ENCODE peak calls at places on chromosome 16, in five cellular contexts. One of them, this sample, is unnamed.

GRCh38 chr16:70253291-70254094 is 1.8 kb upstream of the EXOSC6 start:
- DNase-seq in heart left ventricle: no peak
- DNase-seq in endodermal cell: peak
- DNase-seq in K562: peak
- DNase-seq in AG10803: peak
- DNase-seq in this sample: peak

GRCh38 chr16:85327731-85328664 is 215.7 kb upstream of the CIBAR2 start:
- DNase-seq in heart left ventricle: peak
- DNase-seq in K562: peak
- DNase-seq in endodermal cell: peak
- DNase-seq in AG10803: no peak
- DNase-seq in this sample: no peak

GRCh38 chr16:66903544-66904427 is 14.9 kb downstream of the CDH16 start:
- DNase-seq in K562: no peak
- DNase-seq in AG10803: no peak
- DNase-seq in heart left ventricle: peak
- DNase-seq in endodermal cell: no peak
- DNase-seq in this sample: no peak

GRCh38 chr16:89574681-89575246 is 794 bp upstream of the CPNE7 start:
- DNase-seq in K562: peak
- DNase-seq in AG10803: peak
- DNase-seq in heart left ventricle: no peak
- DNase-seq in endodermal cell: peak
- DNase-seq in this sample: peak

GRCh38 chr16:56269824-56270684 is 78.8 kb downstream of the GNAO1 start:
- DNase-seq in endodermal cell: peak
- DNase-seq in AG10803: peak
- DNase-seq in K562: no peak
- DNase-seq in heart left ventricle: peak
- DNase-seq in this sample: peak

GRCh38 chr16:80034469-80034826 is 433.9 kb upstream of the MAF start:
- DNase-seq in heart left ventricle: no peak
- DNase-seq in K562: no peak
- DNase-seq in endodermal cell: no peak
- DNase-seq in AG10803: no peak
- DNase-seq in this sample: no peak

GRCh38 chr16:48612621-48613020 is 2.6 kb upstream of the N4BP1 start:
- DNase-seq in endodermal cell: no peak
- DNase-seq in AG10803: no peak
- DNase-seq in heart left ventricle: no peak
- DNase-seq in K562: no peak
- DNase-seq in this sample: no peak

GRCh38 chr16:56450275-56450889 is 750 bp downstream of the NUDT21 start:
- DNase-seq in AG10803: peak
- DNase-seq in endodermal cell: peak
- DNase-seq in K562: no peak
- DNase-seq in heart left ventricle: no peak
- DNase-seq in this sample: no peak

GRCh38 chr16:79501446-79501845 is 99.1 kb downstream of the MAF start:
- DNase-seq in endodermal cell: no peak
- DNase-seq in K562: no peak
- DNase-seq in AG10803: no peak
- DNase-seq in heart left ventricle: no peak
- DNase-seq in this sample: no peak

GRCh38 chr16:27816561-27816960 is 247.0 kb downstream of the GSG1L start:
- DNase-seq in AG10803: no peak
- DNase-seq in endodermal cell: peak
- DNase-seq in K562: no peak
- DNase-seq in heart left ventricle: no peak
- DNase-seq in this sample: no peak

GRCh38 chr16:15950167-15950854 is 895 bp downstream of the ABCC1 start:
- DNase-seq in heart left ventricle: no peak
- DNase-seq in endodermal cell: peak
- DNase-seq in AG10803: peak
- DNase-seq in K562: peak
- DNase-seq in this sample: peak

GRCh38 chr16:65327346-65327745 is 205.5 kb upstream of the CDH11 start:
- DNase-seq in endodermal cell: no peak
- DNase-seq in heart left ventricle: no peak
- DNase-seq in AG10803: no peak
- DNase-seq in K562: no peak
- DNase-seq in this sample: no peak

GRCh38 chr16:14050297-14051027 is 20.7 kb upstream of the MRTFB start:
- DNase-seq in K562: no peak
- DNase-seq in endodermal cell: peak
- DNase-seq in AG10803: no peak
- DNase-seq in heart left ventricle: no peak
- DNase-seq in this sample: no peak

GRCh38 chr16:88511911-88512310 is 58.3 kb upstream of the ZC3H18 start:
- DNase-seq in K562: no peak
- DNase-seq in heart left ventricle: no peak
- DNase-seq in AG10803: no peak
- DNase-seq in endodermal cell: no peak
- DNase-seq in this sample: no peak

GRCh38 chr16:71870818-71871217 is 13.2 kb downstream of the ZNF821 start:
- DNase-seq in K562: no peak
- DNase-seq in heart left ventricle: no peak
- DNase-seq in endodermal cell: no peak
- DNase-seq in AG10803: no peak
- DNase-seq in this sample: no peak

GRCh38 chr16:86455116-86455515 is 55.2 kb upstream of the FOXF1 start:
- DNase-seq in AG10803: peak
- DNase-seq in K562: no peak
- DNase-seq in endodermal cell: no peak
- DNase-seq in heart left ventricle: no peak
- DNase-seq in this sample: peak

GRCh38 chr16:56301391-56301850 is 110.1 kb downstream of the GNAO1 start:
- DNase-seq in AG10803: peak
- DNase-seq in K562: no peak
- DNase-seq in endodermal cell: no peak
- DNase-seq in heart left ventricle: no peak
- DNase-seq in this sample: peak

GRCh38 chr16:1108299-1109252 is 12.5 kb upstream of the C1QTNF8 start:
- DNase-seq in K562: no peak
- DNase-seq in endodermal cell: no peak
- DNase-seq in heart left ventricle: peak
- DNase-seq in AG10803: peak
- DNase-seq in this sample: no peak

GRCh38 chr16:81632392-81633146 is 146.5 kb upstream of the PLCG2 start:
- DNase-seq in AG10803: peak
- DNase-seq in heart left ventricle: no peak
- DNase-seq in endodermal cell: no peak
- DNase-seq in K562: peak
- DNase-seq in this sample: peak

GRCh38 chr16:502179-502943 is 25.2 kb upstream of the CAPN15 start:
- DNase-seq in endodermal cell: no peak
- DNase-seq in K562: no peak
- DNase-seq in AG10803: no peak
- DNase-seq in heart left ventricle: no peak
- DNase-seq in this sample: no peak

GRCh38 chr16:1615761-1616160 is 3.6 kb downstream of the CRAMP1 start:
- DNase-seq in endodermal cell: no peak
- DNase-seq in heart left ventricle: no peak
- DNase-seq in K562: no peak
- DNase-seq in AG10803: no peak
- DNase-seq in this sample: peak

GRCh38 chr16:9004183-9004582 is 40.5 kb upstream of the USP7 start:
- DNase-seq in K562: no peak
- DNase-seq in endodermal cell: no peak
- DNase-seq in heart left ventricle: no peak
- DNase-seq in AG10803: no peak
- DNase-seq in this sample: no peak

GRCh38 chr16:87638736-87639135 is 36.4 kb downstream of the JPH3 start:
- DNase-seq in K562: no peak
- DNase-seq in heart left ventricle: no peak
- DNase-seq in AG10803: no peak
- DNase-seq in endodermal cell: no peak
- DNase-seq in this sample: no peak

GRCh38 chr16:25030420-25031131 is 15.4 kb upstream of the ARHGAP17 start:
- DNase-seq in endodermal cell: no peak
- DNase-seq in heart left ventricle: no peak
- DNase-seq in K562: no peak
- DNase-seq in AG10803: no peak
- DNase-seq in this sample: no peak

GRCh38 chr16:8928467-8928957 is 35.2 kb downstream of the USP7 start:
- DNase-seq in heart left ventricle: no peak
- DNase-seq in K562: no peak
- DNase-seq in endodermal cell: no peak
- DNase-seq in AG10803: peak
- DNase-seq in this sample: peak

GRCh38 chr16:57842606-57843005 is 40.3 kb upstream of the KIFC3 start:
- DNase-seq in AG10803: no peak
- DNase-seq in K562: no peak
- DNase-seq in heart left ventricle: no peak
- DNase-seq in endodermal cell: no peak
- DNase-seq in this sample: no peak

GRCh38 chr16:22386976-22387375 is 12.6 kb upstream of the CDR2 start:
- DNase-seq in endodermal cell: no peak
- DNase-seq in AG10803: peak
- DNase-seq in K562: no peak
- DNase-seq in heart left ventricle: no peak
- DNase-seq in this sample: peak

GRCh38 chr16:86072328-86073102 is 173.6 kb downstream of the IRF8 start:
- DNase-seq in K562: peak
- DNase-seq in heart left ventricle: peak
- DNase-seq in endodermal cell: peak
- DNase-seq in AG10803: peak
- DNase-seq in this sample: peak

GRCh38 chr16:30065943-30066881 is 652 bp downstream of the ALDOA start:
- DNase-seq in K562: peak
- DNase-seq in heart left ventricle: peak
- DNase-seq in endodermal cell: no peak
- DNase-seq in AG10803: peak
- DNase-seq in this sample: peak

GRCh38 chr16:67181346-67181745 is 2.4 kb downstream of the MATCAP1 start:
- DNase-seq in endodermal cell: no peak
- DNase-seq in heart left ventricle: no peak
- DNase-seq in K562: no peak
- DNase-seq in AG10803: peak
- DNase-seq in this sample: peak

GRCh38 chr16:68969338-68969737 is 126.0 kb downstream of the TANGO6 start:
- DNase-seq in K562: no peak
- DNase-seq in endodermal cell: no peak
- DNase-seq in AG10803: no peak
- DNase-seq in heart left ventricle: no peak
- DNase-seq in this sample: no peak

DNA sequence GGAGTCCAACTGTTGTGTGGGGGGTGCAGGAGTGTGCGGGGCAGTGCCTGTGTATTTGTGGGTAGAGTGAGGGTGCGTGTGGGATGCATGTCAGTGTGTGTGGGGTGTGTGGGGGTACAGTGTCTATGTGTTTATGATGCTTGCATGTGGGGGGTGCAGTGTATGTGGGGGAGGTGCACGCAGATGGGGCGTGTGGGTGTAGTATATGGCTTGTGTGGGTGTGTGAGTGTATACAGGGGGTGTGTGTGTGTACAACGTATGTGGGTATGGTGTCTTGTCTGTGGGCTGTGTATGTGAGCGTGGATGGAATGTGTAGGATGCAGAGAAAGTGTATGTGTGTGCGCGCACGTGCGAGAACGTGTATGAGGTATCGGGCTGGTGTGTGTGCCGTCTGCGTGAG is 160.4 kb downstream of the ZFHX3 start:
- DNase-seq in endodermal cell: no peak
- DNase-seq in K562: no peak
- DNase-seq in heart left ventricle: no peak
- DNase-seq in AG10803: no peak
- DNase-seq in this sample: no peak
- H3K4me3 ChIP-seq in endodermal cell: no peak
- H3K4me3 ChIP-seq in K562: no peak
- H3K4me3 ChIP-seq in heart left ventricle: no peak
- H3K4me3 ChIP-seq in AG10803: no peak
- H3K4me3 ChIP-seq in this sample: no peak

GRCh38 chr16:55252577-55252976 is 71.4 kb upstream of the IRX6 start:
- DNase-seq in endodermal cell: no peak
- DNase-seq in heart left ventricle: no peak
- DNase-seq in K562: no peak
- DNase-seq in AG10803: no peak
- DNase-seq in this sample: no peak
- TF ChIP-seq CTCF in endodermal cell: peak
- TF ChIP-seq CTCF in heart left ventricle: no peak
- TF ChIP-seq CTCF in K562: no peak
- TF ChIP-seq CTCF in AG10803: no peak
- TF ChIP-seq CTCF in this sample: no peak

GRCh38 chr16:75244844-75245758 is 6.3 kb downstream of the BCAR1 start:
- DNase-seq in heart left ventricle: peak
- DNase-seq in K562: no peak
- DNase-seq in endodermal cell: peak
- DNase-seq in AG10803: peak
- DNase-seq in this sample: peak
- H3K4me3 ChIP-seq in heart left ventricle: no peak
- H3K4me3 ChIP-seq in K562: no peak
- H3K4me3 ChIP-seq in endodermal cell: no peak
- H3K4me3 ChIP-seq in AG10803: peak
- H3K4me3 ChIP-seq in this sample: peak

GRCh38 chr16:54651851-54652770 is 278.6 kb upstream of the IRX5 start:
- DNase-seq in endodermal cell: no peak
- DNase-seq in AG10803: no peak
- DNase-seq in K562: no peak
- DNase-seq in heart left ventricle: no peak
- DNase-seq in this sample: no peak

GRCh38 chr16:54655171-54655590 is 275.5 kb upstream of the IRX5 start:
- DNase-seq in heart left ventricle: peak
- DNase-seq in AG10803: peak
- DNase-seq in endodermal cell: peak
- DNase-seq in K562: no peak
- DNase-seq in this sample: no peak

GRCh38 chr16:54654429-54654828 is 276.2 kb upstream of the IRX5 start:
- DNase-seq in AG10803: no peak
- DNase-seq in heart left ventricle: no peak
- DNase-seq in endodermal cell: no peak
- DNase-seq in K562: no peak
- DNase-seq in this sample: no peak

GRCh38 chr16:54657709-54658102 is 273.0 kb upstream of the IRX5 start:
- DNase-seq in K562: no peak
- DNase-seq in heart left ventricle: no peak
- DNase-seq in endodermal cell: no peak
- DNase-seq in AG10803: no peak
- DNase-seq in this sample: no peak

DNA sequence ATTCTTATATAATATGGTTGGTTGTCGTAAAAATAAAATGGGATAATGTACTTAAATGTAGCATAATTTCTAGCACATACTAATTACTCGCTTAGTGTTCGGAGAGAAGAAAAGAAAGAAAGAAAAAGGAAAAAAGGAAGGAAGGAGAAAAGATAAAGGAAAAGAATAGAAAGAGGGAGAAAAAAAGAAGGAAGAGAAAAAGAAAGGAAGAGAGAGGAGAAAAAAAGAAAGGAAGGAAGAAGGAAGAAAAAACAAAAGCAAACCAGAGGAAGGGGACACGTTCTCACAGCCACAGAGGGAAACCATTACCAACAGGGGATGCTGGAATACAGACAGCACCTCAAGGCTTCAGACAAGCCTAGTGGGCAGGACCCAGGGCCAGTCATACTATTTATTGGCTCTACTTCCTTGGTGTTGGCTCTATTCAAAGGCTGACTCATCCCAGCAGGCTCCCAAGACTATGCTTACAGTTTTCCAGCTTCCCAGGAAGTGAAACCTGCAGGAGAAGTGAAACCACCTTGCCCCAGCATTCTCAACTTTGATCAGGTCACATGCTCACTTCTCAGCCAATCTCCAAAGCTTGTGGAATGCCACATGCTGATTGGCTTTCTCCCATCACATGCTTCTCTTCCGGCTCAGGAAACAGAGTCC is 273.5 kb upstream of the IRX5 start:
- DNase-seq in heart left ventricle: peak
- DNase-seq in endodermal cell: peak
- DNase-seq in K562: no peak
- DNase-seq in AG10803: peak
- DNase-seq in this sample: no peak
- TF ChIP-seq CTCF in heart left ventricle: no peak
- TF ChIP-seq CTCF in endodermal cell: no peak
- TF ChIP-seq CTCF in K562: no peak
- TF ChIP-seq CTCF in AG10803: no peak
- TF ChIP-seq CTCF in this sample: no peak